ENCODE peak calls at places on chromosome 4, in six cellular contexts. One of them, this sample, is unnamed.

GRCh38 chr4:15457401-15458201 is 12.1 kb upstream of the CC2D2A start:
- DNase-seq in MCF 10A: peak; percentile 44
- DNase-seq in breast epithelium: no peak
- DNase-seq in cardiac muscle cell: peak; percentile 64
- DNase-seq in Calu3: no peak
- DNase-seq in PC-3: peak; percentile 46
- DNase-seq in this sample: no peak

GRCh38 chr4:140349816-140350215 is 23.6 kb upstream of the SCOC start:
- DNase-seq in MCF 10A: no peak
- DNase-seq in breast epithelium: no peak
- DNase-seq in cardiac muscle cell: no peak
- DNase-seq in Calu3: no peak
- DNase-seq in PC-3: no peak
- DNase-seq in this sample: no peak

GRCh38 chr4:30770049-30770549 is 49.9 kb downstream of the PCDH7 start:
- DNase-seq in MCF 10A: peak; percentile 84
- DNase-seq in breast epithelium: no peak
- DNase-seq in cardiac muscle cell: no peak
- DNase-seq in Calu3: no peak
- DNase-seq in PC-3: peak; percentile 73
- DNase-seq in this sample: no peak

GRCh38 chr4:184514121-184514988 is 40.0 kb upstream of the IRF2 start:
- DNase-seq in MCF 10A: peak; percentile 53
- DNase-seq in breast epithelium: no peak
- DNase-seq in cardiac muscle cell: no peak
- DNase-seq in Calu3: peak; percentile 7
- DNase-seq in PC-3: peak; percentile 23
- DNase-seq in this sample: no peak

GRCh38 chr4:151324449-151325319 is 721 bp downstream of the SH3D19 start:
- DNase-seq in MCF 10A: peak; percentile 71
- DNase-seq in breast epithelium: no peak
- DNase-seq in cardiac muscle cell: peak; percentile 68
- DNase-seq in Calu3: peak; percentile 54
- DNase-seq in PC-3: peak; percentile 67
- DNase-seq in this sample: no peak

GRCh38 chr4:22045051-22045450 is 96.5 kb upstream of the KCNIP4 start:
- DNase-seq in MCF 10A: no peak
- DNase-seq in breast epithelium: no peak
- DNase-seq in cardiac muscle cell: no peak
- DNase-seq in Calu3: no peak
- DNase-seq in PC-3: no peak
- DNase-seq in this sample: no peak

GRCh38 chr4:38674206-38675144 is 10.5 kb downstream of the KLF3 start:
- DNase-seq in MCF 10A: peak; percentile 46
- DNase-seq in breast epithelium: no peak
- DNase-seq in cardiac muscle cell: peak; percentile 36
- DNase-seq in Calu3: peak; percentile 16
- DNase-seq in PC-3: peak; percentile 45
- DNase-seq in this sample: no peak

GRCh38 chr4:5444918-5445517 is 263.3 kb downstream of the EVC2 start:
- DNase-seq in MCF 10A: no peak
- DNase-seq in breast epithelium: peak; percentile 24
- DNase-seq in cardiac muscle cell: no peak
- DNase-seq in Calu3: no peak
- DNase-seq in PC-3: no peak
- DNase-seq in this sample: no peak

GRCh38 chr4:172975651-172976229 is 192.9 kb upstream of the GALNT7 start:
- DNase-seq in MCF 10A: no peak
- DNase-seq in breast epithelium: no peak
- DNase-seq in cardiac muscle cell: no peak
- DNase-seq in Calu3: no peak
- DNase-seq in PC-3: no peak
- DNase-seq in this sample: no peak

GRCh38 chr4:74157116-74157742 is 689 bp upstream of the MTHFD2L start:
- DNase-seq in MCF 10A: peak; percentile 24
- DNase-seq in breast epithelium: no peak
- DNase-seq in cardiac muscle cell: no peak
- DNase-seq in Calu3: no peak
- DNase-seq in PC-3: no peak
- DNase-seq in this sample: no peak

GRCh38 chr4:122827258-122827887 is 742 bp downstream of the FGF2 start:
- DNase-seq in MCF 10A: peak; percentile 47
- DNase-seq in breast epithelium: no peak
- DNase-seq in cardiac muscle cell: peak; percentile 36
- DNase-seq in Calu3: peak; percentile 25
- DNase-seq in PC-3: peak; percentile 33
- DNase-seq in this sample: peak; percentile 16

GRCh38 chr4:108192056-108192455 is 23.3 kb upstream of the LEF1 start:
- DNase-seq in MCF 10A: no peak
- DNase-seq in breast epithelium: no peak
- DNase-seq in cardiac muscle cell: no peak
- DNase-seq in Calu3: no peak
- DNase-seq in PC-3: no peak
- DNase-seq in this sample: no peak

GRCh38 chr4:158621729-158622128 is 50.0 kb downstream of the C4orf46 start:
- DNase-seq in MCF 10A: no peak
- DNase-seq in breast epithelium: no peak
- DNase-seq in cardiac muscle cell: no peak
- DNase-seq in Calu3: no peak
- DNase-seq in PC-3: no peak
- DNase-seq in this sample: no peak

GRCh38 chr4:142850478-142850877 is 4.4 kb upstream of the INPP4B start:
- DNase-seq in MCF 10A: no peak
- DNase-seq in breast epithelium: no peak
- DNase-seq in cardiac muscle cell: peak; percentile 12
- DNase-seq in Calu3: peak; percentile 4
- DNase-seq in PC-3: peak; percentile 47
- DNase-seq in this sample: no peak

GRCh38 chr4:137376312-137376711 is 156.0 kb downstream of the PCDH18 start:
- DNase-seq in MCF 10A: no peak
- DNase-seq in breast epithelium: no peak
- DNase-seq in cardiac muscle cell: no peak
- DNase-seq in Calu3: no peak
- DNase-seq in PC-3: no peak
- DNase-seq in this sample: no peak

GRCh38 chr4:150668824-150669223 is 86.9 kb downstream of the MAB21L2 start:
- DNase-seq in MCF 10A: no peak
- DNase-seq in breast epithelium: no peak
- DNase-seq in cardiac muscle cell: no peak
- DNase-seq in Calu3: no peak
- DNase-seq in PC-3: no peak
- DNase-seq in this sample: no peak

GRCh38 chr4:55038176-55038890 is 87.1 kb downstream of the KDR start:
- DNase-seq in MCF 10A: peak; percentile 77
- DNase-seq in breast epithelium: no peak
- DNase-seq in cardiac muscle cell: no peak
- DNase-seq in Calu3: no peak
- DNase-seq in PC-3: peak; percentile 62
- DNase-seq in this sample: peak; percentile 59

GRCh38 chr4:6987566-6987920 is 55.6 kb upstream of the TADA2B start:
- DNase-seq in MCF 10A: peak; percentile 44
- DNase-seq in breast epithelium: no peak
- DNase-seq in cardiac muscle cell: peak; percentile 43
- DNase-seq in Calu3: no peak
- DNase-seq in PC-3: peak; percentile 4
- DNase-seq in this sample: no peak
- TF ChIP-seq CTCF in MCF 10A: no peak
- TF ChIP-seq CTCF in breast epithelium: no peak
- TF ChIP-seq CTCF in cardiac muscle cell: no peak
- TF ChIP-seq CTCF in Calu3: no peak
- TF ChIP-seq CTCF in PC-3: no peak
- TF ChIP-seq CTCF in this sample: no peak

GRCh38 chr4:8155660-8156421 is 2.8 kb downstream of the ABLIM2 start:
- DNase-seq in MCF 10A: no peak
- DNase-seq in breast epithelium: no peak
- DNase-seq in cardiac muscle cell: no peak
- DNase-seq in Calu3: no peak
- DNase-seq in PC-3: no peak
- DNase-seq in this sample: no peak
- TF ChIP-seq CTCF in MCF 10A: no peak
- TF ChIP-seq CTCF in breast epithelium: no peak
- TF ChIP-seq CTCF in cardiac muscle cell: no peak
- TF ChIP-seq CTCF in Calu3: no peak
- TF ChIP-seq CTCF in PC-3: no peak
- TF ChIP-seq CTCF in this sample: no peak

GRCh38 chr4:78057135-78057599 is at the start of gene FRAS1:
- DNase-seq in MCF 10A: no peak
- DNase-seq in breast epithelium: no peak
- DNase-seq in cardiac muscle cell: peak; percentile 82
- DNase-seq in Calu3: peak; percentile 41
- DNase-seq in PC-3: peak; percentile 13
- DNase-seq in this sample: no peak
- TF ChIP-seq CTCF in MCF 10A: no peak
- TF ChIP-seq CTCF in breast epithelium: no peak
- TF ChIP-seq CTCF in cardiac muscle cell: no peak
- TF ChIP-seq CTCF in Calu3: no peak
- TF ChIP-seq CTCF in PC-3: no peak
- TF ChIP-seq CTCF in this sample: no peak

GRCh38 chr4:180550106-180550505 is 1693.1 kb upstream of the TENM3 start:
- DNase-seq in MCF 10A: peak; percentile 3
- DNase-seq in breast epithelium: no peak
- DNase-seq in cardiac muscle cell: no peak
- DNase-seq in Calu3: peak; percentile 3
- DNase-seq in PC-3: no peak
- DNase-seq in this sample: no peak
- TF ChIP-seq CTCF in MCF 10A: no peak
- TF ChIP-seq CTCF in breast epithelium: no peak
- TF ChIP-seq CTCF in cardiac muscle cell: no peak
- TF ChIP-seq CTCF in Calu3: no peak
- TF ChIP-seq CTCF in PC-3: no peak
- TF ChIP-seq CTCF in this sample: no peak

This sample was measured in tibial nerve.